ENCODE peak calls at places on chromosomes 12 and 14, in seven cellular contexts. T is A549, F is HCT116, K is GM12878, J is H1, W is K562, A is HepG2. C is an unnamed sample. For H3K4me1, the result is how much of the 10 kb centered on the place peaks cover.

GRCh38 chr12:106307176-106307575 is 4.6 kb downstream of the TCP11L2 start:
- DNase-seq in T (no peak), F (no peak), K (no peak), J (no peak), W (no peak), A (no peak), C (no peak)

GRCh38 chr12:19018302-19018980 is 111.1 kb upstream of the PLEKHA5 start:
- DNase-seq in T (peak), F (no peak), K (no peak), J (no peak), W (no peak), A (no peak), C (peak)

GRCh38 chr14:91294153-91294552 is 49.6 kb upstream of the GPR68 start:
- DNase-seq in T (no peak), F (no peak), K (no peak), J (no peak), W (no peak), A (no peak), C (no peak)

GRCh38 chr12:22627351-22627750 is 2.4 kb downstream of the ETNK1 start:
- DNase-seq in T (no peak), F (no peak), K (no peak), J (no peak), W (no peak), A (no peak), C (no peak)

GRCh38 chr12:15629761-15630160 is 159.4 kb downstream of the EPS8 start:
- DNase-seq in T (peak), F (no peak), K (no peak), J (no peak), W (no peak), A (no peak), C (peak)

GRCh38 chr12:47088021-47088944 is 8.5 kb upstream of the AMIGO2 start:
- DNase-seq in T (peak), F (no peak), K (no peak), J (no peak), W (no peak), A (peak), C (peak)

GRCh38 chr14:94569381-94570001 is 8.2 kb downstream of the SERPINA4 start:
- DNase-seq in T (no peak), F (no peak), K (no peak), J (no peak), W (no peak), A (peak), C (no peak)

GRCh38 chr12:96906498-96906848 is 584 bp upstream of the NEDD1 start:
- DNase-seq in T (no peak), F (no peak), K (no peak), J (no peak), W (no peak), A (no peak), C (no peak)

GRCh38 chr14:26163761-26164160 is 434.1 kb downstream of the NOVA1 start:
- DNase-seq in T (peak), F (no peak), K (no peak), J (peak), W (no peak), A (peak), C (peak)

GRCh38 chr14:74346341-74346740 is 1.9 kb upstream of the VRTN start:
- DNase-seq in T (no peak), F (no peak), K (no peak), J (no peak), W (no peak), A (no peak), C (no peak)

GRCh38 chr14:103127861-103128598 is 4.8 kb downstream of the TNFAIP2 start:
- DNase-seq in T (no peak), F (no peak), K (no peak), J (no peak), W (no peak), A (no peak), C (no peak)

GRCh38 chr12:57452937-57453509 is 2.1 kb upstream of the INHBE start:
- DNase-seq in T (peak), F (no peak), K (no peak), J (peak), W (peak), A (peak), C (peak)

GRCh38 chr14:64724578-64724930 is 20.3 kb downstream of the PLEKHG3 start:
- DNase-seq in T (no peak), F (no peak), K (no peak), J (no peak), W (no peak), A (no peak), C (no peak)

GRCh38 chr14:64726585-64726890 is 22.3 kb downstream of the PLEKHG3 start:
- DNase-seq in T (peak), F (peak), K (no peak), J (no peak), W (no peak), A (no peak), C (peak)

GRCh38 chr14:64723691-64724577 is 19.7 kb downstream of the PLEKHG3 start:
- DNase-seq in T (no peak), F (no peak), K (no peak), J (no peak), W (no peak), A (no peak), C (no peak)

GRCh38 chr14:64725879-64726584 is 21.8 kb downstream of the PLEKHG3 start:
- DNase-seq in T (no peak), F (no peak), K (no peak), J (no peak), W (no peak), A (no peak), C (no peak)

GRCh38 chr14:64725360-64725815 is 21.2 kb downstream of the PLEKHG3 start:
- DNase-seq in T (no peak), F (no peak), K (no peak), J (no peak), W (no peak), A (no peak), C (no peak)
- H3K4me1 ChIP-seq in T (half or more), F (half or more), K (under half), J (half or more), W (under half), A (under half), C (under half)

GRCh38 chr14:68399971-68400370 is 392.9 kb downstream of the ZFP36L1 start:
- DNase-seq in T (no peak), F (no peak), K (no peak), J (no peak), W (no peak), A (no peak), C (no peak)

GRCh38 chr14:68402525-68403101 is 390.3 kb downstream of the ZFP36L1 start:
- DNase-seq in T (no peak), F (no peak), K (no peak), J (no peak), W (no peak), A (no peak), C (no peak)

GRCh38 chr14:68401855-68402254 is 391.0 kb downstream of the ZFP36L1 start:
- DNase-seq in T (no peak), F (no peak), K (peak), J (no peak), W (no peak), A (no peak), C (no peak)

GRCh38 chr14:68403191-68403781 is 389.6 kb downstream of the ZFP36L1 start:
- DNase-seq in T (no peak), F (no peak), K (no peak), J (no peak), W (no peak), A (no peak), C (no peak)

DNA sequence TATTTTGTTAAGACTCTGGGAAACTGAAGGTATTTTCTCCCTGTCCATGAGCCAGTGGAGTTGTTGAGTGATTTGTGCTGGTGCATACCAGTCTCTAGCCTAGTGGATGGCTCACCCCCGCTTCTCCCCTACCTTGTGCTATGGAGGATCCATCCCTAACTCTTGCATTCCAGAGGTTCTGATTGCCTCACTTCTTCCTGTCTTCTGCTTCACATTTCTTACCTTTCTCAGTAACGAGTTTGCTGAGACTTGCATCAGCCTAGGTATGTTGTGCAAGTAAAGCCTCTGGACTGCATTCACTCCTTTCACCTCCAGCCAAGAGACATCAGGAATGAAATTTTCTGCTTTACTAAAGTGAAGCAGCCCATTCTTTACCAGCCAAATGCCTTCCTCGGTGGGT is 391.5 kb downstream of the ZFP36L1 start:
- DNase-seq in T (no peak), F (peak), K (no peak), J (no peak), W (no peak), A (no peak), C (peak)
- TF ChIP-seq CEBPB in T (no peak), F (peak), K (no peak), J (peak), W (peak), A (no peak), C (peak)

GRCh38 chr12:111428081-111428727 is 22.5 kb downstream of the SH2B3 start:
- DNase-seq in T (no peak), F (no peak), K (no peak), J (no peak), W (no peak), A (no peak), C (no peak)
- H3K4me1 ChIP-seq in T (under half), F (under half), K (half or more), J (under half), W (under half), A (under half), C (under half)

DNA sequence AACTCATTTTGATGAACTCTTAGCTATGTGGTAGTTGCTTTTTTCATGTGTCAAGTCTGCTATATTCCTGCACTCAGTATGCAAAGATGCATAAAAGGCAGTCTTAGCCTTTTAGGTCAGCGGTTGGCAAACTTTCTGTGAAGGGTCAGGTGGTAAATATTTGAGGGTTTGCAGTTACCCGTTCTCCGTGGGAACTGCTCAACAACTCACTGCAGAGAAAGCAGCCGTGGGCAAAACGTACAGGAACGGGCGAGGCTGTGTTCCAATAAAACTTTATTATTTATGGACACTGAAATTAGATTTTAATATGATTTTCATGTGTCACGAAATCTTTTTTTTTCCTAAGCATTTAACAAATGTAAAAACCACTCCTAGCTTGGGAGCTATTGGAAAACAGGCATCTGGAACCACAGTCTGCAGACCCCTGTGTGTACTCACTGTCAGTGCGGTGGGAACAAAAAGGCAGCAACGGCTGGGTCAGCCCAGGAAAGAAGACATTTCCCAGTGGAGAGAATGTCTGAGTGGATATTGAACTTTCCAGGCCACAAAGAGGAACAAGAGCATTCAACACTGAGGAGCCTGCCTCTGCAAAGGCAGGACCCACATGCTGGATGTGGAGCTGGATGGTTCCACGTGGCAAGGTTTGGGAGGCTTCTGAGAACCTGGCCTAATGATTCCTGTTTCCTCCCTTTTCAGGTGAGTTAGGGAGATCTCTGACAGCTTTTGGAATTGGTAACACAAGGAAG is 3.5 kb upstream of the ACACB start:
- DNase-seq in T (no peak), F (no peak), K (no peak), J (no peak), W (no peak), A (peak), C (no peak)
- TF ChIP-seq CEBPB in T (no peak), F (no peak), K (no peak), J (no peak), W (no peak), A (no peak), C (no peak)